ENCODE peak calls at places on chromosomes 11 and 22, in four cellular contexts. One of them, this sample, is unnamed.

GRCh38 chr11:32751381-32751780 is 43.1 kb downstream of the CCDC73 start:
- DNase-seq in globus pallidus: no peak
- DNase-seq in fibroblast of pulmonary artery: no peak
- DNase-seq in NCI-H1048: no peak
- DNase-seq in this sample: no peak

GRCh38 chr11:69640995-69641581 is at the start of gene CCND1:
- DNase-seq in globus pallidus: peak
- DNase-seq in fibroblast of pulmonary artery: peak
- DNase-seq in NCI-H1048: no peak
- DNase-seq in this sample: peak

GRCh38 chr11:692824-693414 is 2.1 kb downstream of the DEAF1 start:
- DNase-seq in fibroblast of pulmonary artery: no peak
- DNase-seq in NCI-H1048: no peak
- DNase-seq in globus pallidus: no peak
- DNase-seq in this sample: no peak

GRCh38 chr11:61733120-61733978 is 19.1 kb upstream of the MYRF start:
- DNase-seq in globus pallidus: peak
- DNase-seq in fibroblast of pulmonary artery: peak
- DNase-seq in NCI-H1048: peak
- DNase-seq in this sample: peak

GRCh38 chr11:33970984-33971466 is 79.1 kb upstream of the LMO2 start:
- DNase-seq in fibroblast of pulmonary artery: peak
- DNase-seq in globus pallidus: peak
- DNase-seq in NCI-H1048: peak
- DNase-seq in this sample: peak

GRCh38 chr11:11107081-11107480 is 246.0 kb downstream of the CSNK2A3 start:
- DNase-seq in fibroblast of pulmonary artery: no peak
- DNase-seq in globus pallidus: no peak
- DNase-seq in NCI-H1048: no peak
- DNase-seq in this sample: no peak

GRCh38 chr11:46369458-46370152 is 11.9 kb upstream of the MDK start:
- DNase-seq in NCI-H1048: peak
- DNase-seq in fibroblast of pulmonary artery: peak
- DNase-seq in globus pallidus: no peak
- DNase-seq in this sample: peak

GRCh38 chr22:26777402-26777801 is 120.0 kb downstream of the MIAT start:
- DNase-seq in globus pallidus: no peak
- DNase-seq in NCI-H1048: no peak
- DNase-seq in fibroblast of pulmonary artery: no peak
- DNase-seq in this sample: no peak

GRCh38 chr22:41048791-41049717 is 43.3 kb upstream of the EP300 start:
- DNase-seq in fibroblast of pulmonary artery: peak
- DNase-seq in globus pallidus: peak
- DNase-seq in NCI-H1048: no peak
- DNase-seq in this sample: peak

GRCh38 chr22:48101704-48102103 is 1339.3 kb downstream of the TBC1D22A start:
- DNase-seq in globus pallidus: no peak
- DNase-seq in fibroblast of pulmonary artery: no peak
- DNase-seq in NCI-H1048: no peak
- DNase-seq in this sample: no peak

GRCh38 chr11:19241260-19242183 is 777 bp upstream of the E2F8 start:
- DNase-seq in fibroblast of pulmonary artery: no peak
- DNase-seq in NCI-H1048: no peak
- DNase-seq in globus pallidus: no peak
- DNase-seq in this sample: no peak

GRCh38 chr11:33410086-33410765 is 153.0 kb downstream of the HIPK3 start:
- DNase-seq in globus pallidus: no peak
- DNase-seq in NCI-H1048: no peak
- DNase-seq in fibroblast of pulmonary artery: no peak
- DNase-seq in this sample: no peak

GRCh38 chr11:100674212-100674611 is 12.9 kb upstream of the ARHGAP42 start:
- DNase-seq in globus pallidus: no peak
- DNase-seq in fibroblast of pulmonary artery: no peak
- DNase-seq in NCI-H1048: no peak
- DNase-seq in this sample: no peak

GRCh38 chr11:13256216-13256615 is 21.4 kb upstream of the BMAL1 start:
- DNase-seq in fibroblast of pulmonary artery: no peak
- DNase-seq in globus pallidus: no peak
- DNase-seq in NCI-H1048: no peak
- DNase-seq in this sample: no peak

GRCh38 chr11:130300567-130300966 is 14.2 kb downstream of the ZBTB44 start:
- DNase-seq in globus pallidus: no peak
- DNase-seq in NCI-H1048: no peak
- DNase-seq in fibroblast of pulmonary artery: no peak
- DNase-seq in this sample: no peak

GRCh38 chr11:128476031-128476430 is 111.3 kb downstream of the ETS1 start:
- DNase-seq in globus pallidus: no peak
- DNase-seq in fibroblast of pulmonary artery: no peak
- DNase-seq in NCI-H1048: no peak
- DNase-seq in this sample: no peak

GRCh38 chr11:76314741-76315090 is 66.2 kb downstream of the THAP12 start:
- DNase-seq in NCI-H1048: no peak
- DNase-seq in fibroblast of pulmonary artery: peak
- DNase-seq in globus pallidus: no peak
- DNase-seq in this sample: no peak

GRCh38 chr22:19814428-19814827 is 40.2 kb downstream of the GNB1L start:
- DNase-seq in globus pallidus: no peak
- DNase-seq in NCI-H1048: no peak
- DNase-seq in fibroblast of pulmonary artery: no peak
- DNase-seq in this sample: no peak

GRCh38 chr22:17938484-17938924 is 85.9 kb downstream of the MICAL3 start:
- DNase-seq in NCI-H1048: no peak
- DNase-seq in globus pallidus: no peak
- DNase-seq in fibroblast of pulmonary artery: peak
- DNase-seq in this sample: no peak

GRCh38 chr22:23542933-23543332 is 37.2 kb downstream of the IGLL1 start:
- DNase-seq in globus pallidus: no peak
- DNase-seq in NCI-H1048: no peak
- DNase-seq in fibroblast of pulmonary artery: peak
- DNase-seq in this sample: no peak

GRCh38 chr22:36641902-36642640 is 61.5 kb downstream of the CACNG2 start:
- DNase-seq in fibroblast of pulmonary artery: peak
- DNase-seq in NCI-H1048: no peak
- DNase-seq in globus pallidus: no peak
- DNase-seq in this sample: peak

GRCh38 chr11:132024587-132025295 is 654.3 kb downstream of the NTM start:
- DNase-seq in NCI-H1048: no peak
- DNase-seq in fibroblast of pulmonary artery: peak
- DNase-seq in globus pallidus: no peak
- DNase-seq in this sample: no peak

GRCh38 chr11:6249822-6250555 is 9.6 kb upstream of the CCKBR start:
- DNase-seq in NCI-H1048: no peak
- DNase-seq in fibroblast of pulmonary artery: peak
- DNase-seq in globus pallidus: no peak
- DNase-seq in this sample: no peak

GRCh38 chr11:34633990-34634725 is 13.3 kb downstream of the EHF start:
- DNase-seq in globus pallidus: no peak
- DNase-seq in fibroblast of pulmonary artery: peak
- DNase-seq in NCI-H1048: no peak
- DNase-seq in this sample: no peak

GRCh38 chr22:50041361-50042065 is 16.6 kb downstream of the TTLL8 start:
- DNase-seq in fibroblast of pulmonary artery: no peak
- DNase-seq in NCI-H1048: no peak
- DNase-seq in globus pallidus: no peak
- DNase-seq in this sample: no peak

GRCh38 chr11:128336203-128336602 is 251.2 kb downstream of the ETS1 start:
- DNase-seq in globus pallidus: no peak
- DNase-seq in NCI-H1048: no peak
- DNase-seq in fibroblast of pulmonary artery: peak
- DNase-seq in this sample: no peak

GRCh38 chr11:62128835-62129234 is 5.0 kb downstream of the INCENP start:
- DNase-seq in NCI-H1048: no peak
- DNase-seq in fibroblast of pulmonary artery: no peak
- DNase-seq in globus pallidus: no peak
- DNase-seq in this sample: no peak

GRCh38 chr11:77530879-77531278 is 57.0 kb upstream of the PAK1 start:
- DNase-seq in fibroblast of pulmonary artery: no peak
- DNase-seq in globus pallidus: no peak
- DNase-seq in NCI-H1048: no peak
- DNase-seq in this sample: no peak

GRCh38 chr22:48391171-48391711 is 1436.4 kb downstream of the BRD1 start:
- DNase-seq in NCI-H1048: no peak
- DNase-seq in fibroblast of pulmonary artery: no peak
- DNase-seq in globus pallidus: no peak
- DNase-seq in this sample: peak

GRCh38 chr22:43213066-43213465 is 26.1 kb upstream of the TTLL12 start:
- DNase-seq in globus pallidus: no peak
- DNase-seq in NCI-H1048: no peak
- DNase-seq in fibroblast of pulmonary artery: no peak
- DNase-seq in this sample: no peak

GRCh38 chr22:50337262-50338041 is 5.7 kb upstream of the PPP6R2 start:
- DNase-seq in fibroblast of pulmonary artery: no peak
- DNase-seq in globus pallidus: no peak
- DNase-seq in NCI-H1048: no peak
- DNase-seq in this sample: no peak

GRCh38 chr22:45502215-45503070 is at the start of gene FBLN1:
- DNase-seq in globus pallidus: no peak
- DNase-seq in NCI-H1048: no peak
- DNase-seq in fibroblast of pulmonary artery: no peak
- DNase-seq in this sample: no peak

GRCh38 chr22:49789289-49790141 is 38.2 kb downstream of the BRD1 start:
- DNase-seq in NCI-H1048: no peak
- DNase-seq in globus pallidus: no peak
- DNase-seq in fibroblast of pulmonary artery: peak
- DNase-seq in this sample: no peak

GRCh38 chr11:131748146-131749050 is 378.0 kb downstream of the NTM start:
- DNase-seq in NCI-H1048: no peak
- DNase-seq in fibroblast of pulmonary artery: peak
- DNase-seq in globus pallidus: peak
- DNase-seq in this sample: peak

GRCh38 chr11:115678942-115679341 is 174.7 kb upstream of the CADM1 start:
- DNase-seq in fibroblast of pulmonary artery: no peak
- DNase-seq in NCI-H1048: no peak
- DNase-seq in globus pallidus: no peak
- DNase-seq in this sample: no peak

GRCh38 chr11:130798280-130798679 is 118.0 kb downstream of the SNX19 start:
- DNase-seq in globus pallidus: no peak
- DNase-seq in NCI-H1048: no peak
- DNase-seq in fibroblast of pulmonary artery: peak
- DNase-seq in this sample: no peak